ENCODE peak calls at places on chromosomes 16 and 17, in five cellular contexts. S is IMR-90, D is NT2/D1, Q is neural progenitor cell, F is pancreas. M is an unnamed sample.

GRCh38 chr17:8965394-8966168 is at the start of gene PIK3R5:
- DNase-seq in S (no peak), D (peak; percentile 39), Q (peak; percentile 82), F (peak; percentile 63), M (no peak)

GRCh38 chr17:59149051-59149450 is 5.9 kb downstream of the SKA2 start:
- DNase-seq in S (peak; percentile 57), D (no peak), Q (no peak), F (no peak), M (no peak)

GRCh38 chr17:79147791-79148506 is 73.3 kb downstream of the ENGASE start:
- DNase-seq in S (no peak), D (no peak), Q (no peak), F (no peak), M (no peak)

GRCh38 chr16:27822529-27823437 is 240.7 kb downstream of the GSG1L start:
- DNase-seq in S (no peak), D (no peak), Q (no peak), F (peak; percentile 12), M (no peak)

GRCh38 chr16:63737633-63738032 is 1384.2 kb downstream of the CDH11 start:
- DNase-seq in S (no peak), D (no peak), Q (no peak), F (no peak), M (no peak)

GRCh38 chr17:76658387-76658705 is 14.8 kb upstream of the ST6GALNAC1 start:
- DNase-seq in S (no peak), D (no peak), Q (no peak), F (no peak), M (no peak)

GRCh38 chr16:48592839-48593429 is 17.0 kb downstream of the N4BP1 start:
- DNase-seq in S (no peak), D (no peak), Q (peak; percentile 23), F (no peak), M (no peak)

GRCh38 chr17:6231886-6232767 is 161.9 kb downstream of the WSCD1 start:
- DNase-seq in S (no peak), D (no peak), Q (no peak), F (no peak), M (no peak)

GRCh38 chr17:76336756-76337412 is 16.8 kb downstream of the PRPSAP1 start:
- DNase-seq in S (no peak), D (no peak), Q (peak; percentile 66), F (no peak), M (no peak)

GRCh38 chr17:35799942-35800341 is 4.5 kb upstream of the MMP28 start:
- DNase-seq in S (no peak), D (no peak), Q (no peak), F (peak; percentile 64), M (no peak)

GRCh38 chr17:50196826-50197225 is 4.6 kb downstream of the COL1A1 start:
- DNase-seq in S (peak; percentile 84), D (no peak), Q (no peak), F (no peak), M (no peak)

GRCh38 chr16:69432069-69432468 is 7.7 kb downstream of the CYB5B start:
- DNase-seq in S (no peak), D (no peak), Q (no peak), F (no peak), M (no peak)

GRCh38 chr17:59490259-59490658 is 75.2 kb upstream of the DHX40 start:
- DNase-seq in S (peak; percentile 10), D (no peak), Q (no peak), F (no peak), M (no peak)

GRCh38 chr16:57676624-57677085 is 8.5 kb downstream of the ADGRG3 start:
- DNase-seq in S (no peak), D (no peak), Q (no peak), F (no peak), M (no peak)

GRCh38 chr16:85138825-85139627 is 26.8 kb upstream of the CIBAR2 start:
- DNase-seq in S (no peak), D (no peak), Q (no peak), F (peak; percentile 57), M (no peak)

GRCh38 chr17:36918260-36918691 is 19.0 kb upstream of the LHX1 start:
- DNase-seq in S (peak; percentile 53), D (no peak), Q (peak; percentile 57), F (no peak), M (no peak)

GRCh38 chr16:19765860-19766553 is 47.9 kb downstream of the IQCK start:
- DNase-seq in S (no peak), D (no peak), Q (no peak), F (peak; percentile 43), M (peak; percentile 65)

GRCh38 chr17:64767269-64767997 is 105.3 kb upstream of the SMURF2 start:
- DNase-seq in S (no peak), D (no peak), Q (no peak), F (no peak), M (no peak)

GRCh38 chr17:74798239-74798707 is 22.1 kb upstream of the NAT9 start:
- DNase-seq in S (peak; percentile 36), D (no peak), Q (no peak), F (no peak), M (no peak)

GRCh38 chr16:30151091-30151490 is 28.1 kb upstream of the MAPK3 start:
- DNase-seq in S (no peak), D (no peak), Q (no peak), F (no peak), M (no peak)

GRCh38 chr17:53950207-53950857 is 127.6 kb downstream of the KIF2B start:
- DNase-seq in S (no peak), D (no peak), Q (peak; percentile 63), F (no peak), M (no peak)

GRCh38 chr17:45077643-45078042 is 16.5 kb downstream of the NMT1 start:
- DNase-seq in S (no peak), D (no peak), Q (no peak), F (no peak), M (no peak)

GRCh38 chr17:39700148-39700987 is 504 bp downstream of the ERBB2 start:
- DNase-seq in S (peak; percentile 7), D (no peak), Q (peak; percentile 77), F (no peak), M (no peak)

GRCh38 chr16:67782567-67783352 is 23.6 kb downstream of the RANBP10 start:
- DNase-seq in S (no peak), D (no peak), Q (no peak), F (no peak), M (no peak)

GRCh38 chr17:11880714-11881113 is 116.6 kb downstream of the ZNF18 start:
- DNase-seq in S (no peak), D (peak; percentile 3), Q (peak; percentile 48), F (no peak), M (no peak)

GRCh38 chr16:29760567-29761279 is 14.9 kb upstream of the C16orf54 start:
- DNase-seq in S (no peak), D (no peak), Q (no peak), F (no peak), M (no peak)

GRCh38 chr16:88635671-88636070 is 2.7 kb upstream of the IL17C start:
- DNase-seq in S (no peak), D (no peak), Q (no peak), F (no peak), M (no peak)

GRCh38 chr16:88636488-88637265 is 1.7 kb upstream of the IL17C start:
- DNase-seq in S (peak; percentile 6), D (no peak), Q (no peak), F (no peak), M (no peak)

GRCh38 chr16:88639231-88640038 is 1.1 kb downstream of the IL17C start:
- DNase-seq in S (no peak), D (no peak), Q (peak; percentile 59), F (no peak), M (no peak)

GRCh38 chr16:88638323-88639230 is at the start of gene IL17C:
- DNase-seq in S (no peak), D (no peak), Q (no peak), F (peak; percentile 74), M (no peak)

DNA sequence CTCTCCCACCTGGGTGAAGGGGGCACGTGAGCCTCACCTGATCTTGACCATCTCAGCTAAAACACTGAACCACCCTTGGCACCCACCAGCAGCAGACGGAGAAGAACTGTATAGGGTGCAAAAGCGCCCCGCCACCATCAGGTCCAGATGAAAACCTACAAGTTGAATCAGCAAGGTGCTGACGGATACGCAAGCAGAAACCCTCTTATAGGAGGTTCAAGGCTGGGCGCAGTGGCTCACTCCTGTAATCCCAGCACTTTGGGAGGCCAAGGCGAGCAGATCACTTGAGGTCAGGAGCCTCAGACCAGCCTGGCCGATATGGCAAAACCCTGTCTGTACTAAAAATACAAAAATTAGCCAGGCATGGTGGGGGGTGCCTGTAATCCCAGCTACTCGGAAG is 575 bp upstream of the IL17C start:
- DNase-seq in S (no peak), D (no peak), Q (no peak), F (no peak), M (no peak)
- H3K4me1 ChIP-seq in S (peaks cover 11% of the 10 kb centered on the region), D (peaks cover 48% of the 10 kb centered on the region), Q (peaks cover 4% of the 10 kb centered on the region), F (no peaks in the 10 kb centered on the region), M (no peaks in the 10 kb centered on the region)

GRCh38 chr16:71226229-71227141 is 4.0 kb downstream of the HYDIN start:
- DNase-seq in S (no peak), D (no peak), Q (no peak), F (no peak), M (no peak)

GRCh38 chr16:71230122-71230845 is at the start of gene HYDIN:
- DNase-seq in S (peak; percentile 30), D (peak; percentile 92), Q (peak; percentile 98), F (peak; percentile 74), M (no peak)

GRCh38 chr16:71229344-71229743 is 1.2 kb downstream of the HYDIN start:
- DNase-seq in S (no peak), D (no peak), Q (no peak), F (no peak), M (no peak)

DNA sequence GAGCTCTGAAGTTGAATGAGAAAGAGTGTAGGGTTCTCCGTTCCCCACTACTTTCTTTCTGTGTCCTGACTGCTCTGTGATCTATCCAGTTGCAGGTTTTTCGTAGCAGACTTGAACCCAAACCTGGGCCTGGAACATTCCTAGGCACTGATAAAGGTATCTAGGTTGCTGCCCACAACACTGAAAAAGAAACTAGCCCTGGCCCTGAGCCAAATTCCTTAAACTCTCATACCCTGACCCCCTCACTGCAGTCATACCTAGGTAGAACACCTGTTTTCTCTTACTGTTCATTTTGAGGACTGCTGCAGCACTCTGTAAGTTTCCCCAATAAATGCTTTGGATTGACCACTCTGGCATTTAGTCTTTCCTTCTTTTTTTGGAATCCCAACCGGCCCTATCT is 5.4 kb downstream of the HYDIN start:
- DNase-seq in S (no peak), D (no peak), Q (no peak), F (no peak), M (no peak)
- H3K9me3 ChIP-seq in S (no peaks in the 10 kb centered on the region), D (peaks cover 47% of the 10 kb centered on the region), Q (peaks cover 12% of the 10 kb centered on the region), F (no peaks in the 10 kb centered on the region), M (peaks cover 7% of the 10 kb centered on the region)

GRCh38 chr16:82366462-82366861 is 196.4 kb upstream of the MPHOSPH6 start:
- DNase-seq in S (no peak), D (no peak), Q (no peak), F (no peak), M (no peak)
- H3K4me3 ChIP-seq in S (no peak overlapping the region), D (no peak overlapping the region), Q (no peak overlapping the region), F (no peak overlapping the region), M (no peak overlapping the region)

DNA sequence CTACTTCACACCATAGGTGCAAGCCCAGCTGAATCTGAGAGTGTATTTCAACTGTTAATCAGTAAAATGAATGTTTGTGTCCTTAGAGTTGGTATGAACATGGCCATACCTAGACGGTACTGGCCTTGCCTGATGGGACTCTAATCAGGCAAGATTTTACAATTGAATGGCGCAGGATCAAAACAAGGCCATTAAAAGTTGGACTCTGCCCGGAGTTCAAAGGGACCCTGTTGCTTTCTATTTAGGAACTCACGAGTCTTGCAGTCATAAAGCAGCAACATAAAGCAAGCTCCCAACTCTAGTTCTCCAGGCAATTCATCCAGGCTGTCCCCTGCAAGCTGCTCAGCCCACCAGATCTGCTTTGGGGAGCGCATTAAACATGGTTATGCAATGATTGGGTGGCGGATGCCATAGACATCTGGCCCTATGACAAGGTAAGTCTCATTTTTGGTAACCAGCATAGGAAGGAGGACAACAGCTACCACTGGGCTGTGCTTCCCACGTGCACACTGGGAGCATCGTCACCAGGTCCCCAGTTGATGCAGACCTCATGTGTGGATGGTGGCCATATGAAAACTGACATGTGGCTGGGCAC is 8.8 kb downstream of the TMEM186 start:
- DNase-seq in S (no peak), D (no peak), Q (no peak), F (no peak), M (no peak)
- H3K4me1 ChIP-seq in S (no peaks in the 10 kb centered on the region), D (no peaks in the 10 kb centered on the region), Q (no peaks in the 10 kb centered on the region), F (no peaks in the 10 kb centered on the region), M (no peaks in the 10 kb centered on the region)

M was measured in tibial nerve.